ENCODE peak calls at places on chromosomes 4 and X, in seven cellular contexts. S is stimulated activated CD4-positive, alpha-beta T cell treated with anti-CD3 and anti-CD28 coated beads, TNF-alpha, amount 100 ng/mL, for 1 hour; J is stimulated activated CD8-positive, alpha-beta memory T cell treated with anti-CD3 and anti-CD28 coated beads, Interleukin-7, amount 100 ng/mL, for 48 hours; N is COR-L47; L is prostate gland; R is head of caudate nucleus; D is activated CD4-positive, alpha-beta T cell treated with anti-CD3 and anti-CD28 coated beads for 1 hour. B is an unnamed sample.

GRCh38 chr4:107896158-107896645 is 35.1 kb upstream of the CYP2U1 start:
- DNase-seq in S (no peak), J (no peak), N (no peak), L (peak), R (no peak), D (no peak), B (no peak)

GRCh38 chr4:153346563-153346962 is 2.1 kb downstream of the MND1 start:
- DNase-seq in S (no peak), J (no peak), N (no peak), L (no peak), R (peak), D (no peak), B (no peak)

GRCh38 chrX:120147537-120147936 is 10.9 kb upstream of the RHOXF2 start:
- DNase-seq in S (no peak), J (no peak), N (no peak), L (no peak), R (no peak), D (no peak), B (no peak)

GRCh38 chrX:70219938-70220764 is 14.3 kb upstream of the AWAT1 start:
- DNase-seq in S (no peak), J (no peak), N (peak), L (peak), R (no peak), D (no peak), B (no peak)

GRCh38 chrX:12981880-12982279 is 7.0 kb downstream of the TMSB4X start:
- DNase-seq in S (no peak), J (no peak), N (no peak), L (no peak), R (no peak), D (no peak), B (no peak)

GRCh38 chrX:100812216-100813158 is 7.7 kb upstream of the CSTF2 start:
- DNase-seq in S (no peak), J (no peak), N (no peak), L (no peak), R (no peak), D (no peak), B (no peak)

GRCh38 chrX:150456466-150456865 is 93.3 kb downstream of the MAMLD1 start:
- DNase-seq in S (no peak), J (no peak), N (no peak), L (no peak), R (no peak), D (no peak), B (no peak)

GRCh38 chrX:153635788-153636668 is 11.0 kb upstream of the DUSP9 start:
- DNase-seq in S (no peak), J (no peak), N (no peak), L (no peak), R (no peak), D (no peak), B (peak)

GRCh38 chr4:117085185-117085701 is at the start of gene TRAM1L1:
- DNase-seq in S (no peak), J (no peak), N (peak), L (peak), R (peak), D (no peak), B (peak)

GRCh38 chr4:25030283-25031076 is at the start of gene LGI2:
- DNase-seq in S (no peak), J (no peak), N (peak), L (no peak), R (peak), D (no peak), B (peak)

GRCh38 chr4:6900956-6901355 is 8.7 kb upstream of the TBC1D14 start:
- DNase-seq in S (no peak), J (no peak), N (no peak), L (no peak), R (no peak), D (no peak), B (no peak)